ENCODE peak calls at places on chromosomes 2 and 18, in four cellular contexts. T is HEK293T, V is GM23248, N is epithelial cell of esophagus. I is an unnamed sample.

GRCh38 chr2:85733121-85733960 is 20.4 kb upstream of the ATOH8 start:
- DNase-seq in T (no peak), V (no peak), N (no peak), I (no peak)

GRCh38 chr2:35548171-35548570 is 807.4 kb upstream of the CRIM1 start:
- DNase-seq in T (no peak), V (peak), N (peak), I (no peak)

GRCh38 chr2:222883420-222883819 is 22.6 kb downstream of the ACSL3 start:
- DNase-seq in T (no peak), V (no peak), N (no peak), I (no peak)

GRCh38 chr2:152577611-152578010 is 139.7 kb downstream of the PRPF40A start:
- DNase-seq in T (no peak), V (no peak), N (no peak), I (no peak)

GRCh38 chr18:79867666-79868065 is 69.9 kb downstream of the KCNG2 start:
- DNase-seq in T (no peak), V (no peak), N (no peak), I (no peak)

GRCh38 chr2:14631676-14632075 is 841 bp upstream of the LRATD1 start:
- DNase-seq in T (no peak), V (no peak), N (no peak), I (no peak)

GRCh38 chr18:76401496-76401895 is 93.5 kb downstream of the ZNF516 start:
- DNase-seq in T (no peak), V (no peak), N (no peak), I (peak)

GRCh38 chr18:23778828-23779227 is 89.6 kb downstream of the LAMA3 start:
- DNase-seq in T (no peak), V (no peak), N (no peak), I (no peak)

GRCh38 chr2:200585730-200586643 is at the start of gene AOX1:
- DNase-seq in T (no peak), V (peak), N (peak), I (no peak)

GRCh38 chr2:149355712-149356422 is 25.5 kb downstream of the LYPD6 start:
- DNase-seq in T (no peak), V (no peak), N (peak), I (no peak)